ENCODE peak calls at places on chromosomes 7 and 10, in nine cellular contexts. T is adrenal gland; C is chondrocyte; D is non-pigmented ciliary epithelial cell; X is CD8-positive, alpha-beta memory T cell; G is right cardiac atrium; J is HFFc6; F is RCC 7860; W is NCI-H1417. L is an unnamed sample.

GRCh38 chr10:104077282-104078151 is 8.2 kb downstream of the COL17A1 start:
- DNase-seq in G (no peak), D (no peak), J (no peak), T (no peak), F (no peak), X (no peak), C (no peak), W (peak), L (no peak)

GRCh38 chr7:103011650-103012049 is 62.9 kb downstream of the FBXL13 start:
- DNase-seq in J (no peak), F (no peak), T (no peak), G (no peak), D (no peak), W (no peak), X (no peak), C (no peak), L (no peak)

GRCh38 chr7:100866721-100867039 is 507 bp upstream of the TRIP6 start:
- DNase-seq in J (no peak), T (no peak), G (peak), F (no peak), W (no peak), C (no peak), X (no peak), D (no peak), L (no peak)

GRCh38 chr10:11538834-11539190 is 72.6 kb downstream of the USP6NL start:
- DNase-seq in T (no peak), C (no peak), X (no peak), F (no peak), D (no peak), W (peak), G (no peak), J (no peak), L (no peak)

GRCh38 chr7:41993173-41993867 is 243.7 kb downstream of the GLI3 start:
- DNase-seq in G (no peak), T (no peak), F (no peak), X (no peak), J (no peak), C (no peak), W (no peak), D (no peak), L (no peak)

GRCh38 chr10:130454543-130455000 is 318.4 kb downstream of the GLRX3 start:
- DNase-seq in D (no peak), C (no peak), T (no peak), G (no peak), J (no peak), W (no peak), F (no peak), X (no peak), L (no peak)

GRCh38 chr10:11616021-11616420 is 4.6 kb upstream of the USP6NL start:
- DNase-seq in X (no peak), D (no peak), C (no peak), J (no peak), F (no peak), W (no peak), G (no peak), T (peak), L (peak)

GRCh38 chr7:110373514-110374258 is 717.2 kb upstream of the LRRN3 start:
- DNase-seq in C (no peak), W (no peak), T (no peak), G (no peak), D (no peak), J (no peak), F (peak), X (no peak), L (peak)

GRCh38 chr7:101728128-101728527 is 89.3 kb upstream of the CUX1 start:
- DNase-seq in W (peak), J (no peak), X (no peak), T (no peak), G (no peak), D (no peak), C (no peak), F (no peak), L (no peak)

GRCh38 chr7:37901890-37902524 is 14.6 kb downstream of the SFRP4 start:
- DNase-seq in G (no peak), W (no peak), D (peak), T (no peak), F (peak), C (no peak), X (no peak), J (no peak), L (peak)

GRCh38 chr7:126052229-126052628 is 1122.6 kb upstream of the POT1 start:
- DNase-seq in G (no peak), J (no peak), D (no peak), C (no peak), T (no peak), W (peak), F (no peak), X (no peak), L (no peak)

GRCh38 chr10:88682491-88682890 is 18.2 kb downstream of the LIPF start:
- DNase-seq in D (no peak), W (no peak), G (no peak), F (no peak), C (no peak), T (no peak), X (no peak), J (no peak), L (no peak)

GRCh38 chr10:4262870-4263269 is 477.9 kb upstream of the KLF6 start:
- DNase-seq in X (no peak), C (no peak), G (no peak), W (no peak), F (no peak), T (no peak), D (no peak), J (no peak), L (no peak)

GRCh38 chr10:71513454-71513853 is 116.7 kb downstream of the CDH23 start:
- DNase-seq in X (no peak), W (no peak), C (no peak), J (no peak), D (no peak), T (no peak), F (no peak), G (no peak), L (no peak)

GRCh38 chr7:47355684-47356083 is 226.2 kb downstream of the TNS3 start:
- DNase-seq in T (peak), C (no peak), W (no peak), D (no peak), X (no peak), G (no peak), J (no peak), F (no peak), L (no peak)

GRCh38 chr10:79058899-79059771 is 9.6 kb upstream of the ZMIZ1 start:
- DNase-seq in C (peak), D (no peak), W (no peak), F (no peak), J (no peak), X (no peak), T (peak), G (no peak), L (no peak)

GRCh38 chr10:32386623-32387022 is 39.7 kb upstream of the EPC1 start:
- DNase-seq in W (no peak), X (no peak), F (no peak), C (no peak), T (no peak), G (no peak), J (no peak), D (peak), L (no peak)

GRCh38 chr7:156175003-156175402 is 362.7 kb upstream of the SHH start:
- DNase-seq in W (no peak), T (no peak), D (no peak), J (no peak), F (no peak), G (no peak), C (peak), X (no peak), L (no peak)

GRCh38 chr10:35913628-35914027 is 271.5 kb upstream of the FZD8 start:
- DNase-seq in W (no peak), F (no peak), T (no peak), G (no peak), X (no peak), D (no peak), J (peak), C (no peak), L (no peak)

GRCh38 chr7:37342665-37343471 is 105.8 kb downstream of the ELMO1 start:
- DNase-seq in D (no peak), C (no peak), X (peak), W (no peak), G (peak), F (no peak), J (no peak), T (no peak), L (no peak)

GRCh38 chr10:110461088-110461487 is 36.6 kb upstream of the DUSP5 start:
- DNase-seq in T (no peak), D (no peak), W (no peak), X (no peak), J (no peak), F (no peak), C (no peak), G (no peak), L (no peak)

GRCh38 chr10:132685121-132685891 is 100.6 kb downstream of the NKX6-2 start:
- DNase-seq in J (no peak), G (peak), W (peak), F (peak), C (peak), X (no peak), D (no peak), T (peak), L (no peak)

GRCh38 chr7:36192050-36192824 is 39.2 kb downstream of the EEPD1 start:
- DNase-seq in F (no peak), C (no peak), J (peak), T (no peak), W (no peak), G (peak), X (no peak), D (no peak), L (no peak)

GRCh38 chr7:15130666-15131541 is 228.4 kb upstream of the DGKB start:
- DNase-seq in F (peak), X (no peak), T (no peak), C (no peak), G (no peak), D (peak), J (peak), W (no peak), L (peak)

GRCh38 chr7:30575910-30576309 is 18.8 kb upstream of the GARS1 start:
- DNase-seq in X (no peak), C (no peak), G (no peak), D (no peak), W (no peak), J (no peak), F (no peak), T (no peak), L (no peak)

GRCh38 chr10:49139000-49139865 is 5.4 kb upstream of the FAM170B start:
- DNase-seq in X (no peak), C (no peak), F (peak), W (no peak), G (peak), T (peak), D (no peak), J (peak), L (no peak)

GRCh38 chr10:97278491-97278989 is 13.9 kb downstream of the ARHGAP19 start:
- DNase-seq in X (no peak), C (no peak), W (peak), T (no peak), F (peak), D (peak), J (peak), G (no peak), L (peak)

GRCh38 chr10:60141916-60142559 is 235.7 kb upstream of the CCDC6 start:
- DNase-seq in C (no peak), G (no peak), X (no peak), F (no peak), J (no peak), D (no peak), W (no peak), T (no peak), L (no peak)

GRCh38 chr7:44307301-44307900 is 18.0 kb downstream of the CAMK2B start:
- DNase-seq in D (no peak), T (no peak), W (peak), X (no peak), G (peak), C (no peak), F (peak), J (peak), L (peak)

GRCh38 chr10:113425596-113425995 is 127.3 kb upstream of the HABP2 start:
- DNase-seq in D (no peak), T (no peak), C (no peak), F (no peak), J (peak), W (peak), G (no peak), X (no peak), L (no peak)

L was measured in ACHN.